ENCODE peak calls at places on chromosomes 5 and 9, in six cellular contexts. T is neuronal stem cell, U is mesenchymal stem cell, P is IMR-90, M is H1, X is trophoblast cell. F is an unnamed sample.

GRCh38 chr9:135520916-135521607 is at the start of gene LCN1:
- DNase-seq in T (no peak), U (no peak), P (no peak), M (peak; percentile 36), X (no peak), F (no peak)

GRCh38 chr9:134328341-134328840 is 2.1 kb downstream of the RXRA start:
- DNase-seq in T (peak; percentile 69), U (peak; percentile 78), P (peak; percentile 47), M (no peak), X (peak; percentile 34), F (no peak)

GRCh38 chr5:132591140-132591539 is 34.4 kb downstream of the RAD50 start:
- DNase-seq in T (no peak), U (peak; percentile 32), P (peak; percentile 38), M (no peak), X (no peak), F (no peak)

GRCh38 chr9:113705938-113706519 is 170.1 kb upstream of the ZNF618 start:
- DNase-seq in T (no peak), U (no peak), P (no peak), M (no peak), X (no peak), F (peak; percentile 52)

GRCh38 chr5:58703925-58704324 is 121.0 kb downstream of the RAB3C start:
- DNase-seq in T (no peak), U (no peak), P (no peak), M (no peak), X (no peak), F (no peak)

GRCh38 chr9:135043345-135043744 is 44.1 kb upstream of the OLFM1 start:
- DNase-seq in T (no peak), U (no peak), P (no peak), M (peak; percentile 7), X (no peak), F (no peak)

GRCh38 chr5:1400936-1401335 is 44.3 kb downstream of the SLC6A3 start:
- DNase-seq in T (no peak), U (no peak), P (no peak), M (no peak), X (no peak), F (no peak)

GRCh38 chr5:97167435-97167834 is 15.6 kb downstream of the RIOK2 start:
- DNase-seq in T (no peak), U (no peak), P (no peak), M (no peak), X (no peak), F (no peak)

GRCh38 chr9:34125681-34126206 is 754 bp downstream of the DCAF12 start:
- DNase-seq in T (no peak), U (peak; percentile 62), P (peak; percentile 41), M (peak; percentile 53), X (peak; percentile 34), F (peak; percentile 29)

GRCh38 chr9:85425153-85425611 is 316.6 kb downstream of the AGTPBP1 start:
- DNase-seq in T (peak; percentile 64), U (peak; percentile 56), P (no peak), M (peak; percentile 98), X (peak; percentile 75), F (peak; percentile 92)

GRCh38 chr9:4297795-4298254 is 2.0 kb downstream of the GLIS3 start:
- DNase-seq in T (peak; percentile 80), U (peak; percentile 84), P (peak; percentile 65), M (no peak), X (peak; percentile 55), F (peak; percentile 72)

GRCh38 chr5:177388521-177389052 is 4.4 kb downstream of the SLC34A1 start:
- DNase-seq in T (no peak), U (no peak), P (no peak), M (no peak), X (no peak), F (no peak)

GRCh38 chr5:4384649-4385048 is 755.5 kb upstream of the ADAMTS16 start:
- DNase-seq in T (no peak), U (no peak), P (no peak), M (no peak), X (no peak), F (no peak)

GRCh38 chr9:88197016-88197415 is 58.7 kb upstream of the SPATA31C2 start:
- DNase-seq in T (no peak), U (peak; percentile 82), P (peak; percentile 75), M (no peak), X (peak; percentile 37), F (no peak)

GRCh38 chr5:74492230-74492629 is 148.3 kb downstream of the ENC1 start:
- DNase-seq in T (no peak), U (no peak), P (no peak), M (no peak), X (peak; percentile 43), F (no peak)

GRCh38 chr5:42228279-42228678 is 195.0 kb upstream of the GHR start:
- DNase-seq in T (no peak), U (peak; percentile 0), P (no peak), M (no peak), X (no peak), F (no peak)

GRCh38 chr5:96569770-96570169 is 92.4 kb upstream of the CAST start:
- DNase-seq in T (no peak), U (no peak), P (no peak), M (no peak), X (no peak), F (no peak)

GRCh38 chr9:127915801-127916664 is 808 bp downstream of the ST6GALNAC4 start:
- DNase-seq in T (no peak), U (no peak), P (no peak), M (no peak), X (no peak), F (no peak)

GRCh38 chr5:180470966-180471582 is 23.1 kb upstream of the CNOT6 start:
- DNase-seq in T (peak; percentile 70), U (peak; percentile 64), P (peak; percentile 59), M (peak; percentile 86), X (peak; percentile 72), F (peak; percentile 74)

GRCh38 chr5:38640012-38640395 is 83.6 kb upstream of the LIFR start:
- DNase-seq in T (no peak), U (peak; percentile 68), P (peak; percentile 24), M (no peak), X (peak; percentile 47), F (no peak)

GRCh38 chr5:125100342-125100741 is 353.9 kb upstream of the ZNF608 start:
- DNase-seq in T (no peak), U (no peak), P (no peak), M (no peak), X (no peak), F (no peak)

GRCh38 chr9:69130456-69131441 is 43.3 kb upstream of the TJP2 start:
- DNase-seq in T (no peak), U (peak; percentile 93), P (peak; percentile 90), M (no peak), X (peak; percentile 2), F (peak; percentile 24)

GRCh38 chr5:10111575-10111974 is 138.1 kb downstream of the ATPSCKMT start:
- DNase-seq in T (peak; percentile 33), U (peak; percentile 54), P (peak; percentile 54), M (peak; percentile 68), X (peak; percentile 13), F (peak; percentile 77)

DNA sequence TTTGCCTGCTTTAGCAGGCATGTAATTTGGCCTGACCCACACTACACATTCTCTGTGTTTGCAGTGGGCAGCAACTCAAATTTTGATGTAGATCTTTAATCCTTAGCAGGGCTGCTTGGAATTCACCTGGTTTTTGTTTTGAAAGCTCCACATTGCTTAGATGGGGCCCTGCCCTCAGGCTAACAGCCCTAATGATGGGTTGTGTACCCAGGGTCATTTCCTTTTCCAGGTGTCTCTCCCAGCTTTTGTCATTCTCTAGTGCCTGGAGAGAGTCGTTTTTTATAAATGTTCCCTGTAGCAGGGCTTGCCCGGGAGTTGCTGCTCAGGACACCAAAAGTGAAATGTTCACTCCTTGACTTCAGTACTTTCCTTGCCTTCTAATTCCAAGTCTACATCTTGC is 126.3 kb downstream of the TRIO start:
- DNase-seq in T (no peak), U (no peak), P (no peak), M (no peak), X (peak; percentile 35), F (peak; percentile 67)
- H4K91ac ChIP-seq in T (no peak overlapping the region), U (no peak overlapping the region), P (peak overlapping the region; percentile 68), M (no peak overlapping the region), X (no peak overlapping the region), F (no peak overlapping the region)

GRCh38 chr5:139649082-139649991 is 1.2 kb downstream of the CXXC5 start:
- DNase-seq in T (no peak), U (peak; percentile 43), P (no peak), M (peak; percentile 85), X (peak; percentile 23), F (peak; percentile 76)

GRCh38 chr5:139651863-139652787 is 4.0 kb downstream of the CXXC5 start:
- DNase-seq in T (peak; percentile 78), U (peak; percentile 96), P (peak; percentile 94), M (peak; percentile 90), X (peak; percentile 57), F (peak; percentile 81)

GRCh38 chr5:139650031-139650688 is 2.0 kb downstream of the CXXC5 start:
- DNase-seq in T (no peak), U (peak; percentile 59), P (no peak), M (no peak), X (peak; percentile 23), F (no peak)

GRCh38 chr5:139651502-139651862 is 3.3 kb downstream of the CXXC5 start:
- DNase-seq in T (no peak), U (peak; percentile 70), P (no peak), M (no peak), X (peak; percentile 50), F (no peak)

DNA sequence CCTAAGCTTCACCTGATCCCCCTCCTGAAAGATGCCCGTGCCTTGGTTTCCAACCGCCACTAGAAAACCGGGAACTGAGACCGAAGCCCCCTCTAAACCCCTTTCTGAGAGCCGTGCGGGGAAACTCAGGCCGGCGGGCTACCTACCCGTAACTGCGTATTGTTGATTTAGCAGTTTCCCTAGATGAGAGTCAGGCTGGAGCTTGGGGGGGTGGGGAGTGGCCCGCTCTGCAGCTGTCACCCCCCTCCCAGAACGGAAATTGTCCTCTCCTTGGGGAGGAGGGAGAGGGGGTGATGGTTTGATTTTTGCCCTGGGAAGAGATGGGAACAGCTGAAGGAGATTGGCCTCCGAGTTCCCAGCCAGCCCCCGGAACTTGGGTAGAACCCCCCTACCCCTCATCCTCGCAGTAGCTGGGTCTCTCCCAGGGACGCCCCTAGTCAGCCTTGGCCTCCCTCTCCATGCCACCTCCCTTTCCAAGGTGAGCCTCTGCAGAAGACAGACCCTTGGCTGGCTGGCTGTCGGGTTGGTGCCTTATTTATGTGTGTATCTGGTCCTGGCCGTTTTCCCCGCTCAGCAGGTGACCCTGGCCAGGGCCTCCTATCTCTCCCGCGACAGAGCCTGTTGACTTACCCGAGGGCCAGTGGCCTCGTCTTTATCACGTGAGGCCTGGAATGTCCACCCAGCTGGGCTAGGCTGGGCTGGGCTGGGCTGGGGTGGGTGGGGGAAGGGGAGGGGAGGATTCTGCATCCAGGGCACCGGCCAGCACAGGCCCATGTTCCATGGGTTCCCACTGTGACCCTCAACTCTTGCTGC is 2.7 kb downstream of the CXXC5 start:
- DNase-seq in T (no peak), U (peak; percentile 74), P (no peak), M (no peak), X (peak; percentile 56), F (peak; percentile 83)
- H3K27ac ChIP-seq in T (peak overlapping the region; percentile 90), U (peak overlapping the region; percentile 92), P (peak overlapping the region; percentile 86), M (peak overlapping the region; percentile 45), X (peak overlapping the region; percentile 96), F (peak overlapping the region; percentile 21)

GRCh38 chr9:137070201-137070905 is at the start of gene SAPCD2:
- DNase-seq in T (peak; percentile 86), U (peak; percentile 92), P (peak; percentile 79), M (peak; percentile 84), X (peak; percentile 92), F (peak; percentile 94)
- H4K8ac ChIP-seq in T (peak within 1 kb of the TSS; percentile 76), U (peak within 1 kb of the TSS; percentile 85), P (peak within 1 kb of the TSS; percentile 79), M (peak within 1 kb of the TSS; percentile 90), X (peak within 1 kb of the TSS; percentile 64), F (no peak within 1 kb of the TSS)

DNA sequence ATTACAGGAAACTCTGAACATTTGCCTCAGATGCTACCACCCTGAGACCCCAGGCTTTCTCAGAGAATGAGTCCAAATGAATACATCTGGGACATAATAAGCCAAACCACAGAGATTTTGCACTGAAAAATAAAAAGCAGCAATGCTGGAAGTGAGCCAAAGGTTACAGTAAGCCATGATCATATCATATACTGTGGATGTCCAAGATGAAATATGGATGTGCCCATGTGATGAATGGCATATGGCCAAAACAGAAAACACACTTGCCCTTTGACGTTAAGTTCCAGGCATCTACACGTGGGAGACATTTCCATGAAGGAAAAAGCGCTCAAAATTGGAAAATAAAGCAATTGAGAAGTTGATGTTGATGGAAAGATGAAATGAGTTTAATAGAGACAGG is 1107.2 kb upstream of the SEMA6A start:
- DNase-seq in T (no peak), U (no peak), P (no peak), M (no peak), X (no peak), F (no peak)
- H4K91ac ChIP-seq in T (no peak overlapping the region), U (no peak overlapping the region), P (peak overlapping the region; percentile 21), M (no peak overlapping the region), X (no peak overlapping the region), F (no peak overlapping the region)

F was measured in H9.